ENCODE peak calls at places on chromosome 2, in seven cellular contexts. One of them, this sample, is unnamed.

GRCh38 chr2:127145255-127145899 is 38.4 kb upstream of the BIN1 start:
- DNase-seq in H1: peak; percentile 27
- DNase-seq in HCT116: no peak
- DNase-seq in K562: no peak
- DNase-seq in SK-N-SH: no peak
- DNase-seq in HepG2: no peak
- DNase-seq in GM12878: no peak
- DNase-seq in this sample: no peak

GRCh38 chr2:71133603-71134002 is 3.2 kb downstream of the MPHOSPH10 start:
- DNase-seq in H1: no peak
- DNase-seq in HCT116: no peak
- DNase-seq in K562: no peak
- DNase-seq in SK-N-SH: no peak
- DNase-seq in HepG2: no peak
- DNase-seq in GM12878: no peak
- DNase-seq in this sample: no peak

GRCh38 chr2:11203480-11203879 is 48.2 kb downstream of the SLC66A3 start:
- DNase-seq in H1: no peak
- DNase-seq in HCT116: peak; percentile 65
- DNase-seq in K562: no peak
- DNase-seq in SK-N-SH: no peak
- DNase-seq in HepG2: no peak
- DNase-seq in GM12878: peak; percentile 2
- DNase-seq in this sample: no peak

GRCh38 chr2:181438298-181438697 is 18.9 kb upstream of the ITGA4 start:
- DNase-seq in H1: no peak
- DNase-seq in HCT116: peak; percentile 35
- DNase-seq in K562: no peak
- DNase-seq in SK-N-SH: no peak
- DNase-seq in HepG2: no peak
- DNase-seq in GM12878: no peak
- DNase-seq in this sample: no peak

GRCh38 chr2:61924895-61925663 is 19.6 kb downstream of the COMMD1 start:
- DNase-seq in H1: no peak
- DNase-seq in HCT116: no peak
- DNase-seq in K562: no peak
- DNase-seq in SK-N-SH: no peak
- DNase-seq in HepG2: no peak
- DNase-seq in GM12878: no peak
- DNase-seq in this sample: no peak

GRCh38 chr2:97763176-97763845 is 49.9 kb downstream of the ZAP70 start:
- DNase-seq in H1: no peak
- DNase-seq in HCT116: no peak
- DNase-seq in K562: no peak
- DNase-seq in SK-N-SH: no peak
- DNase-seq in HepG2: no peak
- DNase-seq in GM12878: no peak
- DNase-seq in this sample: no peak

GRCh38 chr2:28552045-28552823 is 56.4 kb downstream of the PLB1 start:
- DNase-seq in H1: no peak
- DNase-seq in HCT116: no peak
- DNase-seq in K562: no peak
- DNase-seq in SK-N-SH: no peak
- DNase-seq in HepG2: no peak
- DNase-seq in GM12878: no peak
- DNase-seq in this sample: no peak

GRCh38 chr2:225895126-225895525 is 495.6 kb downstream of the NYAP2 start:
- DNase-seq in H1: no peak
- DNase-seq in HCT116: no peak
- DNase-seq in K562: no peak
- DNase-seq in SK-N-SH: no peak
- DNase-seq in HepG2: no peak
- DNase-seq in GM12878: no peak
- DNase-seq in this sample: no peak

GRCh38 chr2:18084376-18084775 is 205.9 kb downstream of the KCNS3 start:
- DNase-seq in H1: no peak
- DNase-seq in HCT116: no peak
- DNase-seq in K562: no peak
- DNase-seq in SK-N-SH: no peak
- DNase-seq in HepG2: no peak
- DNase-seq in GM12878: no peak
- DNase-seq in this sample: no peak

GRCh38 chr2:237833546-237833945 is 25.9 kb upstream of the RAMP1 start:
- DNase-seq in H1: no peak
- DNase-seq in HCT116: no peak
- DNase-seq in K562: no peak
- DNase-seq in SK-N-SH: no peak
- DNase-seq in HepG2: no peak
- DNase-seq in GM12878: no peak
- DNase-seq in this sample: no peak

GRCh38 chr2:154489271-154489858 is 209.1 kb upstream of the KCNJ3 start:
- DNase-seq in H1: no peak
- DNase-seq in HCT116: no peak
- DNase-seq in K562: no peak
- DNase-seq in SK-N-SH: no peak
- DNase-seq in HepG2: no peak
- DNase-seq in GM12878: no peak
- DNase-seq in this sample: no peak

GRCh38 chr2:42128731-42129486 is 40.2 kb upstream of the EML4 start:
- DNase-seq in H1: no peak
- DNase-seq in HCT116: no peak
- DNase-seq in K562: no peak
- DNase-seq in SK-N-SH: no peak
- DNase-seq in HepG2: no peak
- DNase-seq in GM12878: no peak
- DNase-seq in this sample: no peak

GRCh38 chr2:189639003-189639609 is 22.2 kb upstream of the ASNSD1 start:
- DNase-seq in H1: no peak
- DNase-seq in HCT116: no peak
- DNase-seq in K562: no peak
- DNase-seq in SK-N-SH: no peak
- DNase-seq in HepG2: no peak
- DNase-seq in GM12878: no peak
- DNase-seq in this sample: no peak

GRCh38 chr2:146324954-146325353 is 1519.9 kb upstream of the ACVR2A start:
- DNase-seq in H1: no peak
- DNase-seq in HCT116: no peak
- DNase-seq in K562: no peak
- DNase-seq in SK-N-SH: no peak
- DNase-seq in HepG2: no peak
- DNase-seq in GM12878: no peak
- DNase-seq in this sample: no peak

GRCh38 chr2:85954192-85954900 is 65.6 kb upstream of the ST3GAL5 start:
- DNase-seq in H1: no peak
- DNase-seq in HCT116: no peak
- DNase-seq in K562: no peak
- DNase-seq in SK-N-SH: no peak
- DNase-seq in HepG2: no peak
- DNase-seq in GM12878: no peak
- DNase-seq in this sample: no peak

GRCh38 chr2:228257379-228257778 is 75.9 kb upstream of the SPHKAP start:
- DNase-seq in H1: no peak
- DNase-seq in HCT116: no peak
- DNase-seq in K562: no peak
- DNase-seq in SK-N-SH: no peak
- DNase-seq in HepG2: no peak
- DNase-seq in GM12878: no peak
- DNase-seq in this sample: no peak

GRCh38 chr2:70087703-70088507 is 628 bp downstream of the PCBP1 start:
- DNase-seq in H1: peak; percentile 60
- DNase-seq in HCT116: no peak
- DNase-seq in K562: peak; percentile 80
- DNase-seq in SK-N-SH: peak; percentile 65
- DNase-seq in HepG2: peak; percentile 64
- DNase-seq in GM12878: no peak
- DNase-seq in this sample: no peak

GRCh38 chr2:207319321-207319720 is 153.6 kb upstream of the KLF7 start:
- DNase-seq in H1: no peak
- DNase-seq in HCT116: no peak
- DNase-seq in K562: no peak
- DNase-seq in SK-N-SH: no peak
- DNase-seq in HepG2: no peak
- DNase-seq in GM12878: no peak
- DNase-seq in this sample: no peak

GRCh38 chr2:207316484-207316883 is 150.7 kb upstream of the KLF7 start:
- DNase-seq in H1: no peak
- DNase-seq in HCT116: no peak
- DNase-seq in K562: no peak
- DNase-seq in SK-N-SH: no peak
- DNase-seq in HepG2: no peak
- DNase-seq in GM12878: no peak
- DNase-seq in this sample: no peak

GRCh38 chr2:207316906-207317305 is 151.2 kb upstream of the KLF7 start:
- DNase-seq in H1: no peak
- DNase-seq in HCT116: no peak
- DNase-seq in K562: no peak
- DNase-seq in SK-N-SH: no peak
- DNase-seq in HepG2: no peak
- DNase-seq in GM12878: no peak
- DNase-seq in this sample: no peak

GRCh38 chr2:207318071-207318683 is 152.4 kb upstream of the KLF7 start:
- DNase-seq in H1: no peak
- DNase-seq in HCT116: no peak
- DNase-seq in K562: no peak
- DNase-seq in SK-N-SH: peak; percentile 59
- DNase-seq in HepG2: no peak
- DNase-seq in GM12878: no peak
- DNase-seq in this sample: no peak

DNA sequence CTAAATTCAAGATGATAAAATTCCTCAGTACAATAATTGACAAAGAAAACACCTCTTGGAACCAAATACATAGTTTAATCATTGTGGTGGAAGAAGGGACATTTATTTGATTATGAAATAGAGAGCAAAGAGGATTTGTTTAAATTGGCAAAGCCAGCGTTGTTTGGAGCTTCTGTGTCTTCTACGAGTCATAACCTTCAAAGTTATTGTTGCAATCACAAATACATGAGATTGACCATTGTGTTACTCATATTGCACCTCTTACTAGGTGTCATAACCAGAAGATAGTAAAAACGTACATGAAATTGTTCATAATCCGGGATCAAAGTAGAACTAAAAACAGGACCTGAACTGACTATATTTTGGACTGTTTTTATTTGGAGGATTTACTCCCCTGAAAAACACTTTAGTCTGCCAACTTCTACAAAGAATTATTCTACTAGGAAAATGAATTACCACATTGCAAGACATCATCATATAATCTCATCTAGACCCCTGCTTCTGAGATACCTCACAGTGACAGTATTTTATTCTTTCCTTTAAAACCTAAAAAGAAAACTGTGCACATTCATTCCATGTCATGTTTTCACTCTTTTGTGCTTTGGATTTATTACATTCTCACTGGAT is 151.7 kb upstream of the KLF7 start:
- DNase-seq in H1: no peak
- DNase-seq in HCT116: peak; percentile 33
- DNase-seq in K562: no peak
- DNase-seq in SK-N-SH: no peak
- DNase-seq in HepG2: no peak
- DNase-seq in GM12878: no peak
- DNase-seq in this sample: no peak
- TF ChIP-seq JUND in H1: no peak
- TF ChIP-seq JUND in HCT116: peak; percentile 67
- TF ChIP-seq JUND in K562: no peak
- TF ChIP-seq JUND in SK-N-SH: no peak
- TF ChIP-seq JUND in HepG2: no peak
- TF ChIP-seq JUND in GM12878: no peak
- TF ChIP-seq JUND in this sample: no peak

GRCh38 chr2:101699939-101700442 is 2.5 kb downstream of the MAP4K4 start:
- DNase-seq in H1: no peak
- DNase-seq in HCT116: no peak
- DNase-seq in K562: no peak
- DNase-seq in SK-N-SH: no peak
- DNase-seq in HepG2: peak; percentile 50
- DNase-seq in GM12878: no peak
- DNase-seq in this sample: no peak
- TF ChIP-seq JUND in H1: no peak
- TF ChIP-seq JUND in HCT116: no peak
- TF ChIP-seq JUND in K562: no peak
- TF ChIP-seq JUND in SK-N-SH: no peak
- TF ChIP-seq JUND in HepG2: no peak
- TF ChIP-seq JUND in GM12878: no peak
- TF ChIP-seq JUND in this sample: no peak

DNA sequence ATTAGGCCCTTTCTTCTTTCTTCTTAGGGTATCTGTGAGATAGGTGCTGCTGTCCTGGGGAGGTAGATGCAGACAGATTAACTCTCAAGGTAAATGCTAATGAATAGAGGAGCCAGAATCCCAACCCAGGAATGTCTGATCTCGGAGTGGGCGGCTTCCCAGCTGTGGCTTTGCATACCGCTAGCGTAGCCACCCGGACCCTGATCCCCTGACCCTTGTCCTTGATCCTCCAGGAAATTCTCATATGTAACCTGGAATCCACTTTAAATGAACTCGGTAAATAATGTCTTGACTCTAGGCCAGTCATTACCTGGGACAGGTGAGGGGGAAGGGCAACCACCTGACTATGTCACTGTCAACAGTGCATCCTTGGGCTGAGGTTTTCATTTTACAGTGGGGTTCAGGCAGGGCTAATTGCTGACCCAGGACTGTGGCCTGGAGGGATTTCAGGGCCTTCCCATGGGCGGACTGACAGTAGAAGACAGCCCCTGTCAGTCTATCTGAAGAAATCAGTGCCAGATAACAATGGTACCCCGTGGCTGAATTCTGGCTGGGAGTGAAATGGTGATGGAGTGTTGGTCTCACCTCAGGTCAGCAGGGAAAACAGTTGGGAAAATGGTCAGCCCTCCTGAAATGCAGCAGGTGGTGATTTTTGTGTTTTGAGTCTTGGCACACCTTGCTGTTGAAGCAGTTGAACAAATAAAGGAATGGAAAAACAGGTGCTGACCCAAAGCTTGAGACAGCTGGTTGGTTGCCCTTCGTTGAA is 9.5 kb downstream of the ACKR3 start:
- DNase-seq in H1: no peak
- DNase-seq in HCT116: no peak
- DNase-seq in K562: no peak
- DNase-seq in SK-N-SH: no peak
- DNase-seq in HepG2: no peak
- DNase-seq in GM12878: no peak
- DNase-seq in this sample: no peak
- TF ChIP-seq JUND in H1: no peak
- TF ChIP-seq JUND in HCT116: no peak
- TF ChIP-seq JUND in K562: no peak
- TF ChIP-seq JUND in SK-N-SH: no peak
- TF ChIP-seq JUND in HepG2: no peak
- TF ChIP-seq JUND in GM12878: no peak
- TF ChIP-seq JUND in this sample: no peak

DNA sequence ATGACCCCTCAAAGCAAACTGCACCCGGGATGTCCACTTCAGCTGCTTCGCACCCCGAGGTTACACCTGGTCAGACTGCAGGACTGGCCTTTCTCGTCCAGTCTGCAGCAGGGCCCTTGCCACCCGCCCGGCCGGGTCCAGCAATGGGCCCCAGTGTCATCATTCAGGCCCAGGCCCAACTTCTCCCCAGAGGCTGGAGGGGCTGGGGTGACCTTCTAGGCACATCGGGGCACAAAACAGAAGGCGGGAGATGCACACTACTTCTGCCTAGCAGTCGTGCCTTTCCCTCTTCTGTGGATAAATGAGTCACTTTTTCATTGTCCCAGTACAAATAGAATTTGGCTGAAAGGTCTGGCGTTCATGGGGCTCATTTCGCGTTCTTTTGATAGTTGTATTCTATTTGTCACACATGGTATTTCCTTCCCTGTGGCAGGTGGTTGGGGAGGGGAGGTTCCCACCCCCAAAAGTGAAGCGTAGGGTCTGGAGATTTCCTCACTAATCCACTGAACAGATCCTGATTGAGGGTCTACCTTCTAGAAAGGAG is 56.9 kb upstream of the ID2 start:
- DNase-seq in H1: no peak
- DNase-seq in HCT116: no peak
- DNase-seq in K562: no peak
- DNase-seq in SK-N-SH: no peak
- DNase-seq in HepG2: peak; percentile 82
- DNase-seq in GM12878: no peak
- DNase-seq in this sample: no peak
- TF ChIP-seq JUND in H1: no peak
- TF ChIP-seq JUND in HCT116: no peak
- TF ChIP-seq JUND in K562: no peak
- TF ChIP-seq JUND in SK-N-SH: no peak
- TF ChIP-seq JUND in HepG2: no peak
- TF ChIP-seq JUND in GM12878: no peak
- TF ChIP-seq JUND in this sample: no peak